ENCODE peak calls at places on chromosomes 16 and 17, in seven cellular contexts. S is myocyte; G is COR-L47; E is hepatic stellate cell; T is activated T-cell treated with anti-CD3 and anti-CD28 coated beads, Interleukin-2, amount 50 U/mL, for 24 hours; I is T-helper 9 cell; Z is activated CD4-positive, alpha-beta T cell treated with anti-CD3 and anti-CD28 coated beads for 24 hours. J is an unnamed sample.

GRCh38 chr16:53465606-53466290 is 31.5 kb downstream of the RBL2 start:
- DNase-seq in I (no peak), T (no peak), G (peak), S (peak), Z (no peak), E (peak), J (peak)

GRCh38 chr16:31421587-31421986 is 6.6 kb downstream of the COX6A2 start:
- DNase-seq in Z (peak), E (no peak), I (no peak), S (no peak), T (peak), G (no peak), J (no peak)

GRCh38 chr16:68893710-68894705 is 50.7 kb downstream of the TANGO6 start:
- DNase-seq in Z (no peak), G (no peak), T (no peak), E (no peak), S (peak), I (no peak), J (no peak)

GRCh38 chr17:33580215-33580614 is 287.1 kb upstream of the ASIC2 start:
- DNase-seq in I (no peak), E (no peak), S (no peak), T (no peak), G (no peak), Z (no peak), J (no peak)

GRCh38 chr16:57536306-57537193 is at the start of gene CCDC102A:
- DNase-seq in E (peak), G (no peak), I (peak), T (peak), Z (peak), S (peak), J (peak)

GRCh38 chr17:74295625-74296547 is 21.9 kb downstream of the DNAI2 start:
- DNase-seq in I (no peak), Z (no peak), G (no peak), S (no peak), E (no peak), T (no peak), J (no peak)

GRCh38 chr16:67237396-67238277 is 9.6 kb downstream of the FHOD1 start:
- DNase-seq in I (no peak), T (no peak), E (no peak), G (no peak), S (no peak), Z (no peak), J (no peak)

GRCh38 chr17:80812362-80813088 is 179.1 kb upstream of the CHMP6 start:
- DNase-seq in I (no peak), E (no peak), G (no peak), S (no peak), Z (no peak), T (peak), J (no peak)

GRCh38 chr16:11016993-11017392 is 72.6 kb downstream of the CLEC16A start:
- DNase-seq in E (no peak), Z (no peak), I (no peak), S (peak), T (peak), G (no peak), J (peak)

GRCh38 chr17:28475151-28475900 is 1.9 kb downstream of the SLC13A2 start:
- DNase-seq in T (no peak), I (no peak), E (no peak), Z (no peak), S (no peak), G (no peak), J (no peak)

GRCh38 chr17:7354262-7354781 is 634 bp upstream of the TMEM95 start:
- DNase-seq in E (no peak), G (peak), I (no peak), S (no peak), Z (no peak), T (no peak), J (peak)

GRCh38 chr17:81871387-81872120 is 417 bp upstream of the ARHGDIA start:
- DNase-seq in I (peak), S (peak), T (peak), G (peak), Z (peak), E (peak), J (peak)

GRCh38 chr16:67431077-67431804 is at the start of gene HSD11B2:
- DNase-seq in G (peak), T (peak), Z (no peak), E (peak), S (peak), I (no peak), J (peak)

GRCh38 chr16:57479422-57480126 is 6.7 kb downstream of the DOK4 start:
- DNase-seq in T (no peak), G (peak), E (peak), S (peak), Z (no peak), I (no peak), J (peak)

GRCh38 chr17:78884148-78884870 is 18.7 kb downstream of the CEP295NL start:
- DNase-seq in I (no peak), Z (no peak), E (peak), T (no peak), S (peak), G (no peak), J (no peak)

GRCh38 chr16:68651136-68651535 is 6.0 kb downstream of the CDH3 start:
- DNase-seq in T (no peak), G (no peak), I (no peak), Z (no peak), S (no peak), E (no peak), J (no peak)

GRCh38 chr16:66976746-66977145 is 11.6 kb upstream of the CES4A start:
- DNase-seq in S (no peak), I (no peak), T (no peak), G (no peak), Z (no peak), E (no peak), J (no peak)

GRCh38 chr16:4511441-4512082 is 27.0 kb downstream of the CDIP1 start:
- DNase-seq in G (peak), T (no peak), E (peak), I (no peak), S (peak), Z (no peak), J (peak)

J was measured in AG08395.